ENCODE peak calls at places on chromosomes 13 and 19, in five cellular contexts. J is CD8-positive, alpha-beta T cell; F is AG04450; Q is AG10803; R is pancreas. X is an unnamed sample.

GRCh38 chr13:40302351-40302750 is 364.1 kb downstream of the FOXO1 start:
- DNase-seq in J (no peak), R (no peak), Q (no peak), F (no peak), X (no peak)

GRCh38 chr19:3184847-3185481 is 766 bp upstream of the NCLN start:
- DNase-seq in J (peak; percentile 53), F (no peak), R (no peak), Q (no peak), X (no peak)

GRCh38 chr19:24057144-24057543 is 29.8 kb upstream of the ZNF254 start:
- DNase-seq in Q (no peak), J (no peak), F (no peak), R (no peak), X (no peak)

GRCh38 chr13:59445812-59446211 is 717.9 kb downstream of the DIAPH3 start:
- DNase-seq in F (no peak), R (no peak), Q (no peak), J (no peak), X (no peak)

GRCh38 chr13:32428581-32429072 is 697 bp upstream of the N4BP2L1 start:
- DNase-seq in R (no peak), Q (no peak), J (no peak), F (no peak), X (no peak)

GRCh38 chr19:3186891-3187661 is 1.3 kb downstream of the NCLN start:
- DNase-seq in J (no peak), R (peak; percentile 31), Q (no peak), F (no peak), X (no peak)

GRCh38 chr19:3653865-3654513 is 27.4 kb upstream of the CACTIN start:
- DNase-seq in J (no peak), F (no peak), R (no peak), Q (no peak), X (no peak)

GRCh38 chr13:49044008-49044407 is 68.3 kb downstream of the FNDC3A start:
- DNase-seq in R (no peak), J (no peak), F (no peak), Q (no peak), X (no peak)

GRCh38 chr19:40246292-40247073 is 20.0 kb upstream of the CCNP start:
- DNase-seq in J (no peak), Q (no peak), F (no peak), R (no peak), X (no peak)

GRCh38 chr19:5038631-5039271 is 69.8 kb downstream of the KDM4B start:
- DNase-seq in J (no peak), R (no peak), Q (peak; percentile 40), F (no peak), X (no peak)

GRCh38 chr19:18939922-18940775 is 868 bp downstream of the HOMER3 start:
- DNase-seq in Q (peak; percentile 44), R (peak; percentile 59), F (no peak), J (no peak), X (no peak)

GRCh38 chr19:2668188-2668763 is 34.2 kb downstream of the GNG7 start:
- DNase-seq in F (no peak), Q (no peak), R (no peak), J (no peak), X (no peak)

GRCh38 chr19:45876411-45877197 is 9.3 kb downstream of the IRF2BP1 start:
- DNase-seq in R (peak; percentile 82), F (no peak), Q (peak; percentile 49), J (no peak), X (no peak)

GRCh38 chr13:32811297-32811800 is 204.9 kb upstream of the KL start:
- DNase-seq in Q (peak; percentile 55), J (no peak), R (no peak), F (no peak), X (peak; percentile 40)

GRCh38 chr13:44088911-44089851 is 209.5 kb downstream of the LACC1 start:
- DNase-seq in R (no peak), F (no peak), J (no peak), Q (peak; percentile 55), X (no peak)

GRCh38 chr13:98173431-98173921 is 3.6 kb downstream of the RNF113B start:
- DNase-seq in F (peak; percentile 95), R (no peak), Q (peak; percentile 100), J (no peak), X (no peak)

GRCh38 chr19:18634612-18635290 is 2.1 kb upstream of the KLHL26 start:
- DNase-seq in F (no peak), Q (peak; percentile 53), J (no peak), R (no peak), X (no peak)

GRCh38 chr19:49431330-49431749 is 6.2 kb downstream of the GFY start:
- DNase-seq in J (no peak), F (no peak), R (no peak), Q (no peak), X (no peak)

GRCh38 chr19:41154060-41154459 is 39.0 kb upstream of the CYP2S1 start:
- DNase-seq in F (no peak), Q (no peak), J (no peak), R (no peak), X (no peak)

GRCh38 chr13:105665284-105665683 is 870.2 kb downstream of the EFNB2 start:
- DNase-seq in Q (peak; percentile 51), R (no peak), F (no peak), J (no peak), X (no peak)

GRCh38 chr19:18051887-18052286 is 34.8 kb downstream of the IL12RB1 start:
- DNase-seq in F (no peak), J (no peak), R (peak; percentile 58), Q (no peak), X (no peak)

GRCh38 chr19:36972594-36972993 is 56.5 kb downstream of the ZNF568 start:
- DNase-seq in R (no peak), J (no peak), F (no peak), Q (no peak), X (no peak)

GRCh38 chr13:112588490-112589297 is 741 bp upstream of the TUBGCP3 start:
- DNase-seq in J (no peak), F (no peak), R (peak; percentile 38), Q (no peak), X (no peak)

GRCh38 chr19:18333680-18334079 is 6.7 kb upstream of the PGPEP1 start:
- DNase-seq in F (no peak), Q (no peak), R (no peak), J (no peak), X (no peak)

GRCh38 chr13:51643882-51644281 is 59.6 kb downstream of the WDFY2 start:
- DNase-seq in F (peak; percentile 79), J (no peak), R (no peak), Q (peak; percentile 95), X (no peak)

GRCh38 chr13:91298060-91298459 is 49.4 kb upstream of the MIR17HG start:
- DNase-seq in Q (no peak), R (no peak), J (no peak), F (no peak), X (no peak)

GRCh38 chr13:42696191-42696590 is 85.2 kb upstream of the FAM216B start:
- DNase-seq in R (no peak), J (no peak), Q (peak; percentile 40), F (peak; percentile 23), X (no peak)

DNA sequence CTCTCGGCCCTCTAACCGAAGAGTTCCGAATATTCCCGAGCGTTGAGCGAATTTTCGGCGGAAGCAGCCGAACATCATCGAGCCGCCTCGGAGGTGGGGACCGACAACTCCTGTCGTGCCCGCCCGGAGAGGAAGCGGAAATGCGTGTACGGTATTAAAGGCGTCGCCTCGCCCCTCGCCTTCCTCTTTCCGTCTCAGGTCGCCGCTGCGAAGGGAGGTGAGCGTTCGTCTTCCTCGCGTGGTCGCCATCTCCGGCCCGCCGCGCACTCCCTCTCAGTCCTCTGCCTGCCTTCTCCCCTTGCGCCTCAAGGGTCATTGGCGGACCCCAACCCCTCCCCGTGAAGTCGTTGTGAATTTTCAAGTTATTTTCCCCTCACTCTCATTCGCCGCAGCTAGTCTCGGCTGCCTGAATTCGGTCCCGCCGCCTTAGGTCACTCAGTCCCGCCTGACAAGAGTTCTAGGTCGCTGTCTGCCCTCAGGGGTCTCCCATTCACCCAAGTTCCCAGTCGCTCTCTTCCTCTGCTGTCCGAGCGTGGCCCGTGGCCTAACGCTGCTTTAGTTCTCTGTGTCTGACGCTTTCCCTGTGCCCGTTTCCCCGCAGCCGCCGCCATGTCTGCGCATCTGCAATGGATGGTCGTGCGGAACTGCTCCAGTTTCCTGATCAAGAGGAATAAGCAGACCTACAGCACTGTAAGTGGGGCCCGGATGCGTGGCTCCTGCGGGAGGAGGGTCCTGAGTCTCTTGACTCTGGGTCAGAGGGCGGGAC is at the start of gene RPL28:
- DNase-seq in F (peak; percentile 95), R (peak; percentile 97), J (peak; percentile 97), Q (peak; percentile 96), X (peak; percentile 94)
- TF ChIP-seq CTCF in F (no peak), R (no peak), J (no peak), Q (no peak), X (no peak)

DNA sequence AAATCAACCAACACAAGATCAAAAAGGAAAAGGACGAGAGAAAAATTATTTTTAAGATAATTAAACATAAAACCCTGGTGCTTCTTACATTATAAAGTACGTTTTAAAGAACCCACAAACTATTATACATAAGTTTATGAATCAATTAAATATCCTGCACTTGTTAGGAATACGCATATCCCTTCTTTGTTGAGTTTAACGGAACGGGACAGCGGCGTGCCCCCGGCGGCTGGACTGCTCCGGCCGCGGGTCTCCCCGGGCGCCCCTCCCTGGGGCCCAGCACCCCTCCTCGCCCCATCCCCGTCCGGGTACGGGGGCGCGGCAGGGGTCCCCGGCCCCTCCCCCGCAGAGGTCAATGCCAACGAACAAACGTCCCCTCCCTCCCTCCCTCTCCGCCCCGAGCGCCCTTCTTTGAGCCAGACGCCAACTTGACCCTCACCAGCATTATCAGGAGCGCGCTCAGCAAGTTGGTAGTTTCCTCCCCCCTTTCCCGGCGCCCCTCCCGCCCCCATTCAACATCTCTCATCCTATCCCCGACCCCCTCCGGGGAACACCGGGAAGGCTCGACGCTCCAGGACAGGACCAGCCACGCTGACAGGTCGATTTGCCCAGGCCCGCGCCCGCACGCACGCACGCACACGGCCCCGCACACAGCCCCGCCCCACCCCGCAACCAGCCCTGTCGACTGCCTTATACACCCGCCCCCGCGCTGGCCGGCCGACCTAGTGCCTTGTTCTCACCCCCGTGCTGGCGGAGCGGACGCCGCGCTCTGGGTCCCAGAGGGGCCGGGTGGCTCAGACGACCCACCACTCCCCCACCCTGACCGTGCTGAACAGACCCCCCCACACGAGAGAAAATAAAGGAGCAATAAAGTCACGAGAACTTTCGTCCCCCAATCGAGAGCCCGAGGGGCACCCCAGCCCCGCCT is 5.1 kb downstream of the LYL1 start:
- DNase-seq in F (no peak), Q (no peak), R (no peak), J (no peak), X (no peak)
- H3K4me3 ChIP-seq in F (no peak overlapping the region), Q (no peak overlapping the region), R (no peak overlapping the region), J (no peak overlapping the region), X (no peak overlapping the region)

DNA sequence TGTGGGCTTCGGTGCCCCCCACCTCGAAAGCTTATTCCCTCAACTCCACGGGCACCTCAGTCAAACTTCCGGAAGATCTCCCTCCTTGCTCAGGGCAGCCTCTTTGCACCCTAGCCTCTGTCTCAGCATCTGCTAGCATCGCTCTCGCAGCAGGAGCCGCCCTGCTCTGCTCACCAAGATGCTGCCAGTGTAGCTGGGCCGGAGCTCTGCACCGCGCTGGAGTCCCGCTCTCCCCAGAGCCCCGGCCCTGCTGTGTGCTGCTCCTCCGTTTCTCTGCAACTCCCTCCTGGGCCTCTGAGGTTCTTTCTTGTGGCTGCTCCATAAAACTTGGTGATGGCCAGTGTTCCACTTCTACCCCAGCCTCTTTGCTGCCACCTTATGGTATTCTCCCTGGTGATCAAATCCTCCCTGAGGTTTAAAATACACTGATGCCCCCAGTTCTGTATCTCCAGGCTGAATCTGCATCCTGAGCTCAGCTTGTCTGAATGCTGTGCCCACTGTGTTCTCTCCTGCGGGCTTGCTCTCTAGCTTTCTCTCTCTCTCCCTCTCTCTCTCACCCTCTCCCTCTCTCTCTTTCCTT is 198.0 kb downstream of the UQCRFS1 start:
- DNase-seq in F (no peak), R (no peak), J (no peak), Q (peak; percentile 25), X (no peak)
- TF ChIP-seq CTCF in F (no peak), R (no peak), J (no peak), Q (peak; percentile 38), X (no peak)

GRCh38 chr13:78436311-78436710 is 167.0 kb downstream of the POU4F1 start:
- DNase-seq in J (no peak), R (no peak), F (no peak), Q (no peak), X (no peak)

GRCh38 chr13:78437781-78438180 is 165.6 kb downstream of the POU4F1 start:
- DNase-seq in Q (no peak), J (no peak), F (no peak), R (no peak), X (no peak)
- H3K4me3 ChIP-seq in Q (no peak overlapping the region), J (no peak overlapping the region), F (no peak overlapping the region), R (no peak overlapping the region), X (no peak overlapping the region)

X was measured in GM12864.